ENCODE peak calls at places on chromosomes 6 and 20, in four cellular contexts. M is fibroblast of pulmonary artery, A is vagina, T is AG04449. R is an unnamed sample.

GRCh38 chr20:44467289-44467883 is 8.3 kb upstream of the TTPAL start:
- DNase-seq in A (no peak), T (no peak), M (peak; percentile 74), R (no peak)

GRCh38 chr6:27332692-27333641 is 20.9 kb upstream of the POM121L2 start:
- DNase-seq in M (peak; percentile 57), T (peak; percentile 24), A (no peak), R (peak; percentile 46)

GRCh38 chr20:34165246-34165645 is 53.2 kb upstream of the EIF2S2 start:
- DNase-seq in A (no peak), T (no peak), M (peak; percentile 11), R (peak; percentile 38)

GRCh38 chr20:44231193-44231592 is 15.9 kb upstream of the GDAP1L1 start:
- DNase-seq in T (no peak), A (no peak), M (no peak), R (no peak)

GRCh38 chr6:139443226-139444112 is 69.0 kb upstream of the CITED2 start:
- DNase-seq in A (no peak), T (no peak), M (no peak), R (peak; percentile 75)

GRCh38 chr20:49854190-49854875 is 41.7 kb downstream of the SLC9A8 start:
- DNase-seq in T (no peak), A (no peak), M (no peak), R (no peak)

GRCh38 chr6:144413418-144413817 is 128.3 kb downstream of the UTRN start:
- DNase-seq in M (peak; percentile 34), A (no peak), T (no peak), R (no peak)

GRCh38 chr20:33811763-33812672 is 870 bp downstream of the CHMP4B start:
- DNase-seq in T (peak; percentile 61), M (peak; percentile 82), A (no peak), R (peak; percentile 82)

GRCh38 chr6:2916354-2916925 is 13.3 kb upstream of the SERPINB9 start:
- DNase-seq in M (no peak), T (no peak), A (no peak), R (no peak)

GRCh38 chr6:109315331-109316129 is 66.7 kb downstream of the CD164 start:
- DNase-seq in T (no peak), M (no peak), A (no peak), R (no peak)

GRCh38 chr20:9054176-9054575 is 14.7 kb upstream of the PLCB4 start:
- DNase-seq in T (no peak), A (no peak), M (no peak), R (peak; percentile 65)

GRCh38 chr20:20297752-20298151 is 70.2 kb upstream of the INSM1 start:
- DNase-seq in M (no peak), A (no peak), T (no peak), R (no peak)

GRCh38 chr6:27873101-27874030 is 38.8 kb downstream of the OR2B2 start:
- DNase-seq in M (peak; percentile 86), T (no peak), A (no peak), R (peak; percentile 78)

GRCh38 chr20:22797103-22797502 is 212.7 kb upstream of the FOXA2 start:
- DNase-seq in M (no peak), A (no peak), T (no peak), R (no peak)

GRCh38 chr20:47968541-47969310 is 183.4 kb upstream of the SULF2 start:
- DNase-seq in T (no peak), A (no peak), M (no peak), R (no peak)

GRCh38 chr6:21937466-21937865 is 343.9 kb downstream of the SOX4 start:
- DNase-seq in T (no peak), A (no peak), M (no peak), R (no peak)
- TF ChIP-seq CTCF in T (no peak), A (no peak), M (no peak), R (no peak)

DNA sequence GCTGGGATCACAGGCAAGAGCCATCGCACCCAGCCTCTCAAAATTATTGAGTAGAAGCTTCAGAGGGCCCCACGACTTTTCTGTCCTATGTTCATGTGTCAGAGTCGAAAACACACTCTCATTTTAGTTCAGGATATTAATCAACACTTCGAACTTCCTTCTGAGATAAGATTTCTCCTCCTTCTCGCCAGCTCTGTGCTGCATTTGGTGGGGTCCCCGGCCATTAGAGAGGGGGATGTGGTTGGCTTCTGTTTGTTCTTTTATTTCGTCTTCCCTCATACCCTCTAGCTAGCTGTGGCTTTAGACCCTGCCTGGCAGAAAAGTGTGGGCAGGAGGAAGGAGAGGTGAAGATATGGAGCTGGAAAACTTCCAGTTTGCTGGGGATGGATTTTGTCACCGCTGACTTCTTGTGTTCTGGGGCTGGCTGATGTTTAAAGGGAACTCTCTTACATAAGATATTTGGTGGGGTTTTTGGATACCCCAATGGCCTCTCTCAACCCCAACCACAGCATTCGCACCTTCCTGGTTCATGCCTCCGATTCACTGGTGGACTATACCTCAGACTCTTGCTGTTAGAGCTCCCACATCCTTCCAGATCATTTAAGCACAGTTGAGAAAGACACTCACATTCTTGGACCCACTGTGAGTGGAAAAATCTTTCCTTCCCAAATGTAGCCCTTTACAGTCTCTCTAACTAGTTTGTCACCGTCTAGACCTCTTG is 30.7 kb upstream of the TMX4 start:
- DNase-seq in A (no peak), T (no peak), M (peak; percentile 48), R (no peak)
- H3K4me3 ChIP-seq in A (no peak overlapping the region), T (no peak overlapping the region), M (no peak overlapping the region), R (no peak overlapping the region)

DNA sequence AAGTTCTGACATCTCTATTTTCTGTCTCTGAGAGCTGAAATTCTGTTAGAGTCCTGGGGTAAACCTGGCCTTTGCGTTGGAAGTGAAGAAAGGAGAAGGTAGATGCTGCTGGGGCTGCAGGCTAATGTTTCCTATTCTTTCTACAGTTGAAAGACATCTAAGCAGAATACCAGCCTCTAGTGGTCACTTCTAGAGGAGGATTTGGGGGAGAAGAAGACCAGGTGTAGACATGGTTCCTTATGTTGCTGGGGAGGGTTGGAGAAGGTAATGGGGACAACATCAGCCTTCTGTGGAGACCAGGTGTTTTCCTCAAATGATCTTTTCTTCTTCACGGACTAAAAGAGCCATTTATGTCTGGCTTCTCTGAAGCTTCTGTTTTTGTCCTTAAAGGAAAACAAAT is 62.6 kb downstream of the BTBD3 start:
- DNase-seq in A (no peak), T (no peak), M (no peak), R (no peak)
- TF ChIP-seq CTCF in A (no peak), T (no peak), M (no peak), R (peak; percentile 22)

GRCh38 chr20:15699431-15700146 is 873.7 kb downstream of the KIF16B start:
- DNase-seq in M (no peak), T (no peak), A (no peak), R (no peak)
- H3K4me3 ChIP-seq in M (no peak overlapping the region), T (no peak overlapping the region), A (no peak overlapping the region), R (no peak overlapping the region)

GRCh38 chr6:97218912-97219311 is 64.1 kb downstream of the MMS22L start:
- DNase-seq in T (no peak), A (no peak), M (no peak), R (no peak)

DNA sequence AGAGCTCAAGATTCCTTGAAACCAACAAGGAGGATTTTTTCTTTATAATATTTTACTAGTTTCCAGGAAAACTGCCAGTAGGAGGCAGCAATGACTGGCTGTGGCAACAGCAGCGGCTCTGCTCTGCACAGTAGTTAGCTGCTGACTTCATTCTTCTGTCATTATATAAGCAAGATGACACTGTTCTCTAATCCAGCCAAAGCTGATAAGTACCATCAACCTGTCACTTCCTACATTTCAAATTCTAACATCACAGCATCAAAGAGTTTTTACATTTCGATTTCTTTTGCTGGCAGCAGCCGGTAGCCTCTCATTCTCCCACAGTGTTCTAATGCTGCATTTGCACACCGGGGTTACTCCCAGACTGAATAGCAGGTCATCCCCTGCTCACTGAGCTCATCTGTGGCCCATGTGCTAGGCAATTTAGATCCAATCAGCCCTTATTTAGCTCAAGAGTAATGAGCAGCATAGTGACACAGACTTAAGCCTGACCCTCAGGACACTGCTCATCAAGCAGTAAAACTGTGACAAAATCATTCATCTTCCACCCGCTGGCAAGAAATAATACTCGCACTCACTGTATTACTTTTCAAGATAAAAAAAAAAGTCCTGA is 67.8 kb downstream of the MMS22L start:
- DNase-seq in T (peak; percentile 26), A (no peak), M (peak; percentile 77), R (peak; percentile 78)
- TF ChIP-seq CTCF in T (peak; percentile 56), A (no peak), M (peak; percentile 73), R (peak; percentile 72)

GRCh38 chr6:41428995-41429417 is 93.6 kb downstream of the NCR2 start:
- DNase-seq in A (no peak), T (no peak), M (peak; percentile 13), R (peak; percentile 61)
- H3K4me3 ChIP-seq in A (no peak overlapping the region), T (no peak overlapping the region), M (no peak overlapping the region), R (no peak overlapping the region)

DNA sequence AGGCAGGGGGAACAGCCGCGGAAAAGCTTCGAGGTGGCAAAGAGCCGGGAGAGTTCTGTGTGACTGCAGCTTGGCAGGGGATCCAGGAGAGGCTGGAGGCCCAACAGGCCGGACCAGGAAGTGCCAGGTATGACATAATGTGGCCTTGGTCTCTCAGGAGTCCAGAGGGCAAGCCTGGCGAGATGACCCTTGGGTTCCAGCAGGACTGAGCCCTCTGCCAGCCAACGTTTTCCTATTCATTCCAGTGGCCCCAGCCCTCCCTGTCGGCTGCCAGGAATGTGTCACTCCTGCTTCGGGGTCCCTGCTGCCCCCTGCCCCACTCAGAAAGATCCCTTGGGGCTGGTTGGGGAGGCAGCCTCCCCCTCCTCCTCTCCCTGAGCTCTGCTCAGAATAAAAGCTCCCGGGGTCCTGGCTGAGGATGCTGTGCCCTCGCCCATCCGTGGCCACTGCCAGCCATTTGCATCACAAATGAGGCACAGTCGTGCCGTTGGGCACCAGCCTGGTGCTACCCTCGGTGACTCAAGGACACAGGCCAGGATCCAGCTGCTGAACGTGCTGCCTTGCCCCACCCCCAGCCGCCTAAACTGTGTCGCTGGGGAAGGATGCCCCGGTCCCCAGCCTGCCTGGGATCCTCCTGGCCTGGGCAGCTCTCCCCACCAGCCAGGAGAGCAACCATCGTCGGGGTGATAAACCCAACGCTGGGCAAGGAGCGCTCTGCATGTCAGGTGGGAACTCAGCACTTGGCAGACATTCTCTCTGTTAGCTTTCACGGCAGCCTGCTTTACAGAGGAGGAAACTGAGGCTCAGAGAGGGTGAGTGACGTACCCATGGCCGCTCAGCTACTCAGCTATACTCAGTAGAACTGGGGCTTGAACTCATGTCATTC is 37.7 kb downstream of the RBM38 start:
- DNase-seq in M (no peak), A (no peak), T (no peak), R (no peak)
- TF ChIP-seq CTCF in M (no peak), A (no peak), T (no peak), R (no peak)